ENCODE peak calls at places on chromosomes 16 and 17, in four cellular contexts. Q, M, K and A are unnamed samples.

GRCh38 chr17:67067571-67068517 is 23.5 kb downstream of the CACNG1 start:
- DNase-seq in Q (no peak), M (no peak), K (no peak), A (no peak)

GRCh38 chr16:3004319-3004718 is 8.4 kb upstream of the CLDN9 start:
- DNase-seq in Q (no peak), M (no peak), K (no peak), A (no peak)

GRCh38 chr17:62719586-62719985 is 88.5 kb downstream of the MARCHF10 start:
- DNase-seq in Q (no peak), M (no peak), K (no peak), A (no peak)

GRCh38 chr17:47316316-47316715 is 7.4 kb upstream of the EFCAB13 start:
- DNase-seq in Q (peak), M (no peak), K (no peak), A (no peak)

GRCh38 chr17:5552841-5553240 is 31.5 kb downstream of the NLRP1 start:
- DNase-seq in Q (no peak), M (no peak), K (no peak), A (no peak)

GRCh38 chr17:7572588-7573323 is 6.7 kb upstream of the CD68 start:
- DNase-seq in Q (peak), M (peak), K (peak), A (peak)

GRCh38 chr17:51441431-51441830 is 181.1 kb downstream of the UTP18 start:
- DNase-seq in Q (no peak), M (no peak), K (no peak), A (no peak)

GRCh38 chr17:65433592-65433991 is 127.9 kb downstream of the AXIN2 start:
- DNase-seq in Q (peak), M (no peak), K (no peak), A (no peak)

GRCh38 chr17:78019367-78019975 is 61.0 kb downstream of the TNRC6C start:
- DNase-seq in Q (peak), M (no peak), K (no peak), A (no peak)

GRCh38 chr16:24848065-24848464 is 2.3 kb downstream of the SLC5A11 start:
- DNase-seq in Q (peak), M (no peak), K (no peak), A (no peak)

GRCh38 chr17:81651692-81652091 is 4.7 kb downstream of the PDE6G start:
- DNase-seq in Q (peak), M (peak), K (no peak), A (no peak)

GRCh38 chr17:6862822-6863221 is 31.3 kb upstream of the TEKT1 start:
- DNase-seq in Q (no peak), M (no peak), K (no peak), A (no peak)

GRCh38 chr16:67549240-67549639 is 13.1 kb upstream of the CTCF start:
- DNase-seq in Q (no peak), M (no peak), K (peak), A (no peak)

GRCh38 chr17:27430882-27431491 is 25.3 kb upstream of the KSR1 start:
- DNase-seq in Q (peak), M (peak), K (no peak), A (no peak)

GRCh38 chr17:63116228-63116627 is 150.2 kb downstream of the TANC2 start:
- DNase-seq in Q (no peak), M (no peak), K (no peak), A (no peak)

GRCh38 chr16:79195948-79196347 is 404.6 kb downstream of the MAF start:
- DNase-seq in Q (no peak), M (no peak), K (no peak), A (no peak)

GRCh38 chr16:11800385-11800718 is 3.3 kb upstream of the ZC3H7A start:
- DNase-seq in Q (no peak), M (no peak), K (no peak), A (no peak)

GRCh38 chr16:80994451-80994850 is 12.2 kb downstream of the CMC2 start:
- DNase-seq in Q (peak), M (no peak), K (no peak), A (no peak)

GRCh38 chr16:4660454-4661007 is 32.8 kb upstream of the NUDT16L1 start:
- DNase-seq in Q (peak), M (peak), K (peak), A (peak)

GRCh38 chr17:38660097-38661026 is 14.4 kb downstream of the EPOP start:
- DNase-seq in Q (no peak), M (no peak), K (no peak), A (no peak)

GRCh38 chr17:17628388-17629008 is 37.0 kb upstream of the PEMT start:
- DNase-seq in Q (no peak), M (no peak), K (no peak), A (no peak)

GRCh38 chr16:73956592-73957495 is 339.8 kb upstream of the PSMD7 start:
- DNase-seq in Q (peak), M (peak), K (peak), A (no peak)

GRCh38 chr17:62565817-62566216 is 61.7 kb upstream of the MRC2 start:
- DNase-seq in Q (peak), M (no peak), K (no peak), A (no peak)

GRCh38 chr17:73829676-73830280 is 185.5 kb upstream of the SDK2 start:
- DNase-seq in Q (no peak), M (no peak), K (no peak), A (no peak)

GRCh38 chr17:65533056-65533745 is 28.2 kb downstream of the AXIN2 start:
- DNase-seq in Q (no peak), M (no peak), K (no peak), A (no peak)

DNA sequence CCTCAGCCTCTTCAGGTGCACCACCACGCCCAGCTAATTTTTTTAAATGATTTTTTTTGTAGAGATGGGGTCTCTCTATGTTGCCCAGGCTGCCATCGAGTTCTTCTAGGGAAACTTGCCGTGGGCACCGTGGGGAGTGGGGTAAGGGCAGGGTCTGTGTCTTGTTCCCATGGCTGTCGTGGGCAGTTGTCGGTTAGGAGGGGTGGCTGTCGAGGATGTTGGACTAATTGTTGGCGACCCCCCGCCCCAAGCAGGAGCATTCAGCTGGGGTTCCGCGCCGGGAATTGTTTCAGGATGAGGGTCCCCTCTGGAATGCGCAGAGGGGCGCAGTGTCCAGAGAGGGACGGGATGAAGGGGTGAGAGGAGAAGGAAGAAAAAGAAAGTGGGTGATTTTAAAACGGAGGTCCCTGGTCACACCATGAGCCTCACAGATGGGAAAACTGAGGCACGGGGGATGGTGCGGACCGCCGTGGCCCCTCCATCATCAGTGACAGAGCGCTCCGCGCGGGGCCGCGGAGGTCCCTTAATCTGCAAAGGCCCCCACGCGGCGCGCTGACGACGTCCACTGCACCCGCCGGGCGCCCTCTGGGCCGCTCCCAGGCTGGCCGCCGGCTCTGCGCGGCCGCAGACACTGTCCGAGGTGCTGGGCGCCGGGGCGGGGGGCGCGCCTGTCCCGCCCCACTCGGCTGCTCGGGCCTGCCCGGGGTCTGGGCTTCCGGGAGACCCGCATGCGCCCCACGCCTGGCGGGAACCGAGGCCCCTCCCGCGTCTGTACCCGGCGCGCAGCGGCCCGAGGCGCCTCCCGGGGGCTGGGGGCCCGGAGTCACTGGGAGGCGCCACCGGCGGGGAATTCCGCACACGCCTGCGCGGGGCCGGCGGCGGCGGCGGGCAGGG is 763 bp upstream of the RNF213 start:
- DNase-seq in Q (peak), M (peak), K (peak), A (no peak)
- TF ChIP-seq CTCF in Q (no peak), M (peak), K (no peak), A (no peak)

GRCh38 chr16:10031473-10031872 is 150.8 kb downstream of the GRIN2A start:
- DNase-seq in Q (no peak), M (no peak), K (no peak), A (no peak)
- TF ChIP-seq CTCF in Q (no peak), M (no peak), K (peak), A (no peak)

GRCh38 chr16:8679156-8679555 is 4.7 kb downstream of the ABAT start:
- DNase-seq in Q (no peak), M (peak), K (no peak), A (no peak)
- TF ChIP-seq CTCF in Q (no peak), M (no peak), K (no peak), A (no peak)

GRCh38 chr17:56630202-56630601 is 36.7 kb downstream of the NOG start:
- DNase-seq in Q (no peak), M (no peak), K (no peak), A (no peak)

GRCh38 chr17:56633681-56634080 is 40.2 kb downstream of the NOG start:
- DNase-seq in Q (no peak), M (no peak), K (no peak), A (no peak)

GRCh38 chr17:56624315-56624714 is 30.8 kb downstream of the NOG start:
- DNase-seq in Q (no peak), M (no peak), K (no peak), A (no peak)

GRCh38 chr17:56624947-56625346 is 31.4 kb downstream of the NOG start:
- DNase-seq in Q (no peak), M (no peak), K (no peak), A (no peak)

DNA sequence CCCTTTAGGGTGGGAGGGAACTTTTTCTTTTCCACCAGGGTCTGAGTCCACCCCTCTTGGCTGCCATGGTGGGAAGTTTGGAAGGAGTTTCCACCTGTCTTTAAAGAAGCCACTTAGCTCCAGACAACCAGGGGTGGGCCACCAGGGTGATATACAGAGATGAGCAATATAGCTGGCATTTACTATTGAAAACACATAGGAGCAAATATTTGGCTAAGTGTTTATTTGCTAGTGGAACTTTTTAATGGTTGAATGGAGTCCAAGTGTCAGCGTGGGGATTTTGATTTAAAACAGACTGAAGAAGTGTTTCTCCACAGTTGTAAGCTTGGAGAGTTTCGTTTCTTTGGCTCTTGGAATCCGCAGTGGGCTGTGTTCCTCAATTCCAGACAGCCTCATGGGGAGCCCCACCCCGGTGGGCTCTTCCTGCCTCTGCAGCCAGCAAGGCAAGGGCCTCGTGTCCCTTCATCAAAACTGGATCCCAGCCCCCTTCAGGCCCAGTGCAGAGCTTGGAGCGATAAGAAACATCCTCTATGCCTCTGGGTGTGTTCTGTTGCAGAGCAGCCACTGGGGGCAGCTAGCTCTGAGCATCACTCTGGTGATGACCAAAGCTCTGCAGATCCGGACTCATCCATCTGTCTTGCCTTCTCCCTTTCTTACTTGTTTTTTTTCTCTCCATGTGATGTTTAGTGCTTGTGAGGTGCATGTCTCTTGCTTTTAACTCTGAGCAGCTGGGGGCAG is 36.1 kb downstream of the NOG start:
- DNase-seq in Q (peak), M (no peak), K (no peak), A (no peak)
- TF ChIP-seq CTCF in Q (peak), M (no peak), K (no peak), A (no peak)

DNA sequence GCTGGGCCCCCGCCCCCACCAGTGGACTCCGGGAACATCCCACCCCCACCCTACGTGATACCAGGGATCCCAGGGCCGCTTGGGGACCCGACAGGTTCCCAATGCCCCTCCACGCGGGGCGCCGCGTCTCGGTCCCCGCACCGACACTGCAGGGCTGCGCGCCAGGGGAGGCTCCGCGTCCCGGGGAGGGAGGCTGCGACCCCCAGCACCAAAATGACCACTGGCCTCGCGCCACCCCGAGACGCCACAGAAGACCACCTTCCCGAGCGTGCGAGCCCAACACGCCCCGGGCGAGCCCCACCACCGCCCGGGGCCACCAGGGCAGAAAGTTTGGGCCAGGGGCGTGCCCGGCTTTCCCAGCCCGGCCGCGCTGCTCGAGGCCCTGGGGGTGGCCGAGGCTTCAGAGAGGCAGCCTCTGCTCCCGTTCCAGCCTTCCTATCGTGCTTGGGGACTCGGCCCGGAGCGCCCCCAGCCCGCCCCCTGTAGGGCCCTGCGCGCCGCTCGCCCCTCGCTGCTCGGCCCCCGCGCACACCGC is 1.2 kb downstream of the RBFOX3 start:
- DNase-seq in Q (no peak), M (no peak), K (no peak), A (no peak)
- TF ChIP-seq CTCF in Q (no peak), M (no peak), K (no peak), A (no peak)